ENCODE peak calls at places on chromosomes 16 and 17, in nine cellular contexts. One of them, this sample, is unnamed.

GRCh38 chr16:5025171-5025632 is 8.5 kb downstream of the NAGPA start:
- DNase-seq in gastrocnemius medialis: peak; percentile 29
- DNase-seq in heart left ventricle: no peak
- DNase-seq in suprapubic skin: no peak
- DNase-seq in stomach: peak; percentile 49
- DNase-seq in testis: peak; percentile 71
- DNase-seq in esophagus squamous epithelium: no peak
- DNase-seq in IMR-90: no peak
- DNase-seq in NB4: peak; percentile 55
- DNase-seq in this sample: no peak

GRCh38 chr16:65336169-65336568 is 214.3 kb upstream of the CDH11 start:
- DNase-seq in IMR-90: peak; percentile 77
- DNase-seq in gastrocnemius medialis: no peak
- DNase-seq in esophagus squamous epithelium: no peak
- DNase-seq in heart left ventricle: no peak
- DNase-seq in stomach: no peak
- DNase-seq in suprapubic skin: no peak
- DNase-seq in NB4: no peak
- DNase-seq in testis: no peak
- DNase-seq in this sample: no peak

GRCh38 chr17:33052856-33053255 is 61.2 kb downstream of the SPACA3 start:
- DNase-seq in suprapubic skin: no peak
- DNase-seq in IMR-90: no peak
- DNase-seq in gastrocnemius medialis: no peak
- DNase-seq in stomach: no peak
- DNase-seq in testis: no peak
- DNase-seq in heart left ventricle: no peak
- DNase-seq in esophagus squamous epithelium: no peak
- DNase-seq in NB4: no peak
- DNase-seq in this sample: no peak

GRCh38 chr17:2388705-2389099 is 12.2 kb downstream of the MNT start:
- DNase-seq in suprapubic skin: no peak
- DNase-seq in testis: no peak
- DNase-seq in NB4: no peak
- DNase-seq in heart left ventricle: no peak
- DNase-seq in stomach: no peak
- DNase-seq in esophagus squamous epithelium: no peak
- DNase-seq in gastrocnemius medialis: no peak
- DNase-seq in IMR-90: no peak
- DNase-seq in this sample: no peak

GRCh38 chr16:48158296-48158695 is 2.5 kb upstream of the ABCC12 start:
- DNase-seq in esophagus squamous epithelium: no peak
- DNase-seq in heart left ventricle: no peak
- DNase-seq in suprapubic skin: no peak
- DNase-seq in stomach: no peak
- DNase-seq in testis: no peak
- DNase-seq in IMR-90: peak; percentile 75
- DNase-seq in NB4: peak; percentile 69
- DNase-seq in gastrocnemius medialis: no peak
- DNase-seq in this sample: peak; percentile 66

GRCh38 chr17:16428098-16428882 is 12.9 kb downstream of the TRPV2 start:
- DNase-seq in gastrocnemius medialis: no peak
- DNase-seq in suprapubic skin: no peak
- DNase-seq in NB4: peak; percentile 82
- DNase-seq in heart left ventricle: peak; percentile 48
- DNase-seq in testis: peak; percentile 66
- DNase-seq in stomach: peak; percentile 73
- DNase-seq in IMR-90: peak; percentile 59
- DNase-seq in esophagus squamous epithelium: no peak
- DNase-seq in this sample: no peak

GRCh38 chr16:51549836-51550235 is 398.8 kb upstream of the SALL1 start:
- DNase-seq in testis: no peak
- DNase-seq in stomach: no peak
- DNase-seq in gastrocnemius medialis: no peak
- DNase-seq in NB4: no peak
- DNase-seq in IMR-90: peak; percentile 62
- DNase-seq in heart left ventricle: no peak
- DNase-seq in suprapubic skin: no peak
- DNase-seq in esophagus squamous epithelium: no peak
- DNase-seq in this sample: no peak

GRCh38 chr17:8162232-8162996 is at the start of gene VAMP2:
- DNase-seq in heart left ventricle: peak; percentile 89
- DNase-seq in testis: peak; percentile 78
- DNase-seq in gastrocnemius medialis: peak; percentile 79
- DNase-seq in IMR-90: peak; percentile 50
- DNase-seq in esophagus squamous epithelium: no peak
- DNase-seq in suprapubic skin: no peak
- DNase-seq in stomach: peak; percentile 86
- DNase-seq in NB4: peak; percentile 63
- DNase-seq in this sample: no peak

GRCh38 chr17:17726721-17727060 is 45.4 kb downstream of the RAI1 start:
- DNase-seq in gastrocnemius medialis: no peak
- DNase-seq in stomach: no peak
- DNase-seq in esophagus squamous epithelium: no peak
- DNase-seq in testis: no peak
- DNase-seq in heart left ventricle: no peak
- DNase-seq in NB4: no peak
- DNase-seq in suprapubic skin: no peak
- DNase-seq in IMR-90: no peak
- DNase-seq in this sample: no peak

GRCh38 chr16:73265124-73265838 is 217.4 kb upstream of the ZFHX3 start:
- DNase-seq in NB4: no peak
- DNase-seq in heart left ventricle: no peak
- DNase-seq in gastrocnemius medialis: no peak
- DNase-seq in IMR-90: no peak
- DNase-seq in esophagus squamous epithelium: no peak
- DNase-seq in suprapubic skin: no peak
- DNase-seq in testis: no peak
- DNase-seq in stomach: no peak
- DNase-seq in this sample: no peak

GRCh38 chr16:35598696-35599332 is 2139.4 kb downstream of the TP53TG3F start:
- DNase-seq in suprapubic skin: no peak
- DNase-seq in esophagus squamous epithelium: no peak
- DNase-seq in testis: no peak
- DNase-seq in NB4: peak; percentile 15
- DNase-seq in IMR-90: no peak
- DNase-seq in stomach: no peak
- DNase-seq in gastrocnemius medialis: no peak
- DNase-seq in heart left ventricle: no peak
- DNase-seq in this sample: no peak

GRCh38 chr16:11692651-11693050 is 24.4 kb downstream of the SNN start:
- DNase-seq in esophagus squamous epithelium: no peak
- DNase-seq in heart left ventricle: no peak
- DNase-seq in suprapubic skin: no peak
- DNase-seq in NB4: no peak
- DNase-seq in stomach: no peak
- DNase-seq in gastrocnemius medialis: no peak
- DNase-seq in IMR-90: no peak
- DNase-seq in testis: no peak
- DNase-seq in this sample: no peak

GRCh38 chr17:2929881-2930533 is 133.4 kb downstream of the OR1D5 start:
- DNase-seq in gastrocnemius medialis: no peak
- DNase-seq in heart left ventricle: no peak
- DNase-seq in IMR-90: peak; percentile 39
- DNase-seq in suprapubic skin: no peak
- DNase-seq in NB4: peak; percentile 22
- DNase-seq in esophagus squamous epithelium: no peak
- DNase-seq in stomach: peak; percentile 71
- DNase-seq in testis: peak; percentile 57
- DNase-seq in this sample: peak; percentile 80

GRCh38 chr16:67291461-67291860 is 12.1 kb downstream of the PLEKHG4 start:
- DNase-seq in gastrocnemius medialis: no peak
- DNase-seq in NB4: no peak
- DNase-seq in heart left ventricle: no peak
- DNase-seq in esophagus squamous epithelium: no peak
- DNase-seq in testis: no peak
- DNase-seq in stomach: no peak
- DNase-seq in IMR-90: no peak
- DNase-seq in suprapubic skin: no peak
- DNase-seq in this sample: no peak

GRCh38 chr16:64983983-64984382 is 137.9 kb downstream of the CDH11 start:
- DNase-seq in IMR-90: peak; percentile 89
- DNase-seq in esophagus squamous epithelium: no peak
- DNase-seq in heart left ventricle: peak; percentile 49
- DNase-seq in gastrocnemius medialis: no peak
- DNase-seq in testis: peak; percentile 62
- DNase-seq in stomach: no peak
- DNase-seq in suprapubic skin: no peak
- DNase-seq in NB4: peak; percentile 47
- DNase-seq in this sample: peak; percentile 23

GRCh38 chr16:4501071-4501478 is 24.9 kb downstream of the HMOX2 start:
- DNase-seq in testis: no peak
- DNase-seq in esophagus squamous epithelium: no peak
- DNase-seq in IMR-90: peak; percentile 50
- DNase-seq in stomach: peak; percentile 88
- DNase-seq in heart left ventricle: no peak
- DNase-seq in NB4: no peak
- DNase-seq in gastrocnemius medialis: no peak
- DNase-seq in suprapubic skin: no peak
- DNase-seq in this sample: no peak

GRCh38 chr16:70703041-70703834 is 17.4 kb upstream of the MTSS2 start:
- DNase-seq in NB4: peak; percentile 86
- DNase-seq in esophagus squamous epithelium: no peak
- DNase-seq in IMR-90: peak; percentile 94
- DNase-seq in heart left ventricle: no peak
- DNase-seq in gastrocnemius medialis: peak; percentile 79
- DNase-seq in testis: no peak
- DNase-seq in stomach: no peak
- DNase-seq in suprapubic skin: no peak
- DNase-seq in this sample: peak; percentile 65

GRCh38 chr17:37261286-37261685 is 114.5 kb upstream of the C17orf78 start:
- DNase-seq in testis: no peak
- DNase-seq in gastrocnemius medialis: no peak
- DNase-seq in IMR-90: peak; percentile 27
- DNase-seq in NB4: peak; percentile 16
- DNase-seq in esophagus squamous epithelium: no peak
- DNase-seq in suprapubic skin: no peak
- DNase-seq in stomach: no peak
- DNase-seq in heart left ventricle: no peak
- DNase-seq in this sample: no peak

GRCh38 chr16:72480926-72481325 is 309.0 kb upstream of the PMFBP1 start:
- DNase-seq in suprapubic skin: no peak
- DNase-seq in gastrocnemius medialis: no peak
- DNase-seq in esophagus squamous epithelium: no peak
- DNase-seq in testis: no peak
- DNase-seq in heart left ventricle: no peak
- DNase-seq in stomach: no peak
- DNase-seq in IMR-90: no peak
- DNase-seq in NB4: no peak
- DNase-seq in this sample: no peak

GRCh38 chr17:64509179-64509578 is 2.4 kb downstream of the CEP95 start:
- DNase-seq in NB4: no peak
- DNase-seq in stomach: no peak
- DNase-seq in esophagus squamous epithelium: no peak
- DNase-seq in heart left ventricle: no peak
- DNase-seq in testis: no peak
- DNase-seq in gastrocnemius medialis: no peak
- DNase-seq in IMR-90: no peak
- DNase-seq in suprapubic skin: no peak
- DNase-seq in this sample: no peak
- TF ChIP-seq POLR2A in NB4: no peak
- TF ChIP-seq POLR2A in stomach: no peak
- TF ChIP-seq POLR2A in esophagus squamous epithelium: no peak
- TF ChIP-seq POLR2A in heart left ventricle: no peak
- TF ChIP-seq POLR2A in testis: no peak
- TF ChIP-seq POLR2A in gastrocnemius medialis: no peak
- TF ChIP-seq POLR2A in IMR-90: no peak
- TF ChIP-seq POLR2A in suprapubic skin: no peak
- TF ChIP-seq POLR2A in this sample: no peak

GRCh38 chr16:85940214-85940613 is 41.3 kb downstream of the IRF8 start:
- DNase-seq in stomach: no peak
- DNase-seq in gastrocnemius medialis: no peak
- DNase-seq in testis: no peak
- DNase-seq in NB4: no peak
- DNase-seq in suprapubic skin: no peak
- DNase-seq in heart left ventricle: no peak
- DNase-seq in esophagus squamous epithelium: no peak
- DNase-seq in IMR-90: no peak
- DNase-seq in this sample: no peak

GRCh38 chr16:85935391-85935956 is 36.5 kb downstream of the IRF8 start:
- DNase-seq in testis: no peak
- DNase-seq in gastrocnemius medialis: no peak
- DNase-seq in esophagus squamous epithelium: no peak
- DNase-seq in suprapubic skin: no peak
- DNase-seq in NB4: no peak
- DNase-seq in IMR-90: no peak
- DNase-seq in stomach: no peak
- DNase-seq in heart left ventricle: no peak
- DNase-seq in this sample: no peak

GRCh38 chr16:85934210-85934609 is 35.2 kb downstream of the IRF8 start:
- DNase-seq in IMR-90: no peak
- DNase-seq in heart left ventricle: no peak
- DNase-seq in testis: no peak
- DNase-seq in suprapubic skin: no peak
- DNase-seq in gastrocnemius medialis: no peak
- DNase-seq in stomach: no peak
- DNase-seq in esophagus squamous epithelium: no peak
- DNase-seq in NB4: no peak
- DNase-seq in this sample: no peak

GRCh38 chr16:85936761-85937343 is 37.9 kb downstream of the IRF8 start:
- DNase-seq in gastrocnemius medialis: no peak
- DNase-seq in stomach: no peak
- DNase-seq in esophagus squamous epithelium: no peak
- DNase-seq in testis: no peak
- DNase-seq in IMR-90: no peak
- DNase-seq in NB4: no peak
- DNase-seq in heart left ventricle: no peak
- DNase-seq in suprapubic skin: no peak
- DNase-seq in this sample: no peak

GRCh38 chr16:85935957-85936760 is 37.2 kb downstream of the IRF8 start:
- DNase-seq in NB4: peak; percentile 80
- DNase-seq in esophagus squamous epithelium: no peak
- DNase-seq in suprapubic skin: no peak
- DNase-seq in testis: no peak
- DNase-seq in stomach: no peak
- DNase-seq in heart left ventricle: no peak
- DNase-seq in IMR-90: no peak
- DNase-seq in gastrocnemius medialis: no peak
- DNase-seq in this sample: no peak
- TF ChIP-seq POLR2A in NB4: no peak
- TF ChIP-seq POLR2A in esophagus squamous epithelium: no peak
- TF ChIP-seq POLR2A in suprapubic skin: no peak
- TF ChIP-seq POLR2A in testis: no peak
- TF ChIP-seq POLR2A in stomach: no peak
- TF ChIP-seq POLR2A in heart left ventricle: no peak
- TF ChIP-seq POLR2A in IMR-90: no peak
- TF ChIP-seq POLR2A in gastrocnemius medialis: no peak
- TF ChIP-seq POLR2A in this sample: no peak

GRCh38 chr17:82037113-82037888 is at the start of gene DCXR:
- DNase-seq in stomach: peak; percentile 98
- DNase-seq in suprapubic skin: peak; percentile 100
- DNase-seq in heart left ventricle: peak; percentile 97
- DNase-seq in gastrocnemius medialis: peak; percentile 98
- DNase-seq in IMR-90: peak; percentile 90
- DNase-seq in NB4: peak; percentile 98
- DNase-seq in esophagus squamous epithelium: peak; percentile 87
- DNase-seq in testis: peak; percentile 99
- DNase-seq in this sample: peak; percentile 99
- TF ChIP-seq POLR2A in stomach: no peak
- TF ChIP-seq POLR2A in suprapubic skin: peak; percentile 56
- TF ChIP-seq POLR2A in heart left ventricle: peak; percentile 75
- TF ChIP-seq POLR2A in gastrocnemius medialis: peak; percentile 98
- TF ChIP-seq POLR2A in IMR-90: peak; percentile 60
- TF ChIP-seq POLR2A in NB4: peak; percentile 95
- TF ChIP-seq POLR2A in esophagus squamous epithelium: peak; percentile 58
- TF ChIP-seq POLR2A in testis: peak; percentile 9
- TF ChIP-seq POLR2A in this sample: peak; percentile 94

GRCh38 chr17:81711814-81712467 is at the start of gene SLC25A10:
- DNase-seq in IMR-90: peak; percentile 64
- DNase-seq in gastrocnemius medialis: peak; percentile 85
- DNase-seq in NB4: peak; percentile 89
- DNase-seq in esophagus squamous epithelium: no peak
- DNase-seq in heart left ventricle: peak; percentile 76
- DNase-seq in suprapubic skin: no peak
- DNase-seq in stomach: peak; percentile 94
- DNase-seq in testis: peak; percentile 70
- DNase-seq in this sample: peak; percentile 93
- TF ChIP-seq POLR2A in IMR-90: no peak
- TF ChIP-seq POLR2A in gastrocnemius medialis: peak; percentile 46
- TF ChIP-seq POLR2A in NB4: peak; percentile 32
- TF ChIP-seq POLR2A in esophagus squamous epithelium: no peak
- TF ChIP-seq POLR2A in heart left ventricle: no peak
- TF ChIP-seq POLR2A in suprapubic skin: no peak
- TF ChIP-seq POLR2A in stomach: no peak
- TF ChIP-seq POLR2A in testis: no peak
- TF ChIP-seq POLR2A in this sample: no peak